ENCODE peak calls at places on chromosomes 5 and 9, in five cellular contexts. Z is HepG2, H is K562, O is HCT116, Q is T47D. T is an unnamed sample.

GRCh38 chr9:78235296-78235770 is 542 bp upstream of the CEP78 start:
- DNase-seq in Z (no peak), H (no peak), O (no peak), Q (no peak), T (peak; percentile 17)

GRCh38 chr9:23543420-23543819 is 282.6 kb downstream of the ELAVL2 start:
- DNase-seq in Z (no peak), H (no peak), O (no peak), Q (no peak), T (no peak)

GRCh38 chr5:75366787-75367186 is 29.8 kb downstream of the HMGCR start:
- DNase-seq in O (no peak), H (no peak), Q (no peak), Z (no peak), T (no peak)

GRCh38 chr5:68834486-68834885 is 259.3 kb upstream of the SLC30A5 start:
- DNase-seq in Q (no peak), Z (no peak), O (no peak), H (no peak), T (no peak)

GRCh38 chr5:179008667-179009066 is 13.5 kb upstream of the GRM6 start:
- DNase-seq in O (no peak), Q (no peak), H (no peak), Z (no peak), T (peak; percentile 8)

GRCh38 chr5:62649476-62650113 is 71.0 kb downstream of the LRRC70 start:
- DNase-seq in O (no peak), Z (no peak), H (no peak), Q (no peak), T (peak; percentile 61)

GRCh38 chr5:173329370-173330150 is 1.3 kb upstream of the STC2 start:
- DNase-seq in Q (peak; percentile 52), Z (peak; percentile 72), O (peak; percentile 50), H (no peak), T (peak; percentile 81)

GRCh38 chr9:127346584-127346983 is 50.4 kb upstream of the SLC2A8 start:
- DNase-seq in Z (no peak), Q (no peak), H (no peak), O (no peak), T (peak; percentile 39)

GRCh38 chr5:134026521-134027202 is 21.9 kb upstream of the VDAC1 start:
- DNase-seq in Z (peak; percentile 75), O (peak; percentile 56), H (peak; percentile 65), Q (peak; percentile 85), T (peak; percentile 80)

GRCh38 chr9:95091574-95091970 is 225.9 kb downstream of the FANCC start:
- DNase-seq in H (no peak), O (no peak), Z (no peak), Q (no peak), T (no peak)

GRCh38 chr9:72294952-72295351 is 70.1 kb downstream of the ZFAND5 start:
- DNase-seq in Q (no peak), O (no peak), H (no peak), Z (peak; percentile 44), T (no peak)

GRCh38 chr5:37717613-37718431 is 122.0 kb downstream of the GDNF start:
- DNase-seq in H (no peak), Z (peak; percentile 95), Q (peak; percentile 59), O (no peak), T (peak; percentile 26)
- TF ChIP-seq JUND in H (no peak), Z (peak; percentile 84), Q (no peak), O (no peak), T (peak; percentile 32)

GRCh38 chr5:79408028-79408427 is 105.9 kb downstream of the HOMER1 start:
- DNase-seq in O (no peak), Z (no peak), H (no peak), Q (no peak), T (no peak)
- TF ChIP-seq JUND in O (no peak), Z (no peak), H (no peak), Q (no peak), T (no peak)

GRCh38 chr5:16497546-16497945 is 31.9 kb upstream of the ZNF622 start:
- DNase-seq in O (no peak), H (no peak), Q (no peak), Z (no peak), T (no peak)

GRCh38 chr5:16490911-16491310 is 25.3 kb upstream of the ZNF622 start:
- DNase-seq in Z (no peak), Q (no peak), O (no peak), H (no peak), T (no peak)

GRCh38 chr5:16489322-16489791 is 23.8 kb upstream of the ZNF622 start:
- DNase-seq in Z (peak; percentile 30), H (no peak), Q (peak; percentile 31), O (peak; percentile 21), T (peak; percentile 54)

GRCh38 chr5:16493261-16493660 is 27.7 kb upstream of the ZNF622 start:
- DNase-seq in Q (no peak), O (no peak), H (no peak), Z (no peak), T (no peak)

DNA sequence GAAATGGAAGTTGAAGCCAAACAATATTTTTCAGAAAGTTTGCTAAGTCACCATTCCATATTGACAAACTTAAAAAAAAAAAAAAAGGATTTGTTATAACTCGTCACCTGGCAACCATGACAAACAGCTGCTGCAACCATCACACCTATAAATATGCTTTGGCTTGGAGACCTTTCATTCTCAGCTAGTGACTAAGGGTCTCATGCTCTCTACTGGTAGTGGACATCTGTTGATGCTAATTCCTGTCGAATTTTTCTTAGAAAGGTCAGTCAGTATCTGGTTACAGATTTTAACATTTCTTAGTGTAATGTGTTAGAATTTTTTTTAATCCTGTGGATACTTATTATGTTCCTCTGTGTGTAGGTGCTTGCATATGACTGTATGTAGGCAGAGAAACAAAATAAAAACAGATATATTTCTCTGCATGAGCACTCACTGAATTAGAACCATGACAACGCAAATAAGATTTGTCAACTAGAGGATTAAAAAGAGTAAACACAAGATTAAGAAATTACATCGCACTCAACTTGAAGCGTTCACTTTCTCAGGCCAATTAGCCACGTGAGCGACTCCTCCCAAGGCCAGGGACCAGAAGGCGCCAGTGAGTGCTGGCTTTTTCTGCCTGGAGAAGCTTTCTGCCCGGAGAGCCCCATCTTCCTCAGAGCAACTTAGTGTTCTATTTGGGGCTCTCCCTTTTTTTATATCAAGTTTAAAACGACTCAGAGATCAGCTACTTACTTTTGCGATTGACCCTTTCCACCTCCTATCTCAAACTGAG is 27.0 kb upstream of the ZNF622 start:
- DNase-seq in O (no peak), H (no peak), Z (no peak), Q (no peak), T (no peak)
- TF ChIP-seq JUND in O (no peak), H (no peak), Z (no peak), Q (no peak), T (no peak)

DNA sequence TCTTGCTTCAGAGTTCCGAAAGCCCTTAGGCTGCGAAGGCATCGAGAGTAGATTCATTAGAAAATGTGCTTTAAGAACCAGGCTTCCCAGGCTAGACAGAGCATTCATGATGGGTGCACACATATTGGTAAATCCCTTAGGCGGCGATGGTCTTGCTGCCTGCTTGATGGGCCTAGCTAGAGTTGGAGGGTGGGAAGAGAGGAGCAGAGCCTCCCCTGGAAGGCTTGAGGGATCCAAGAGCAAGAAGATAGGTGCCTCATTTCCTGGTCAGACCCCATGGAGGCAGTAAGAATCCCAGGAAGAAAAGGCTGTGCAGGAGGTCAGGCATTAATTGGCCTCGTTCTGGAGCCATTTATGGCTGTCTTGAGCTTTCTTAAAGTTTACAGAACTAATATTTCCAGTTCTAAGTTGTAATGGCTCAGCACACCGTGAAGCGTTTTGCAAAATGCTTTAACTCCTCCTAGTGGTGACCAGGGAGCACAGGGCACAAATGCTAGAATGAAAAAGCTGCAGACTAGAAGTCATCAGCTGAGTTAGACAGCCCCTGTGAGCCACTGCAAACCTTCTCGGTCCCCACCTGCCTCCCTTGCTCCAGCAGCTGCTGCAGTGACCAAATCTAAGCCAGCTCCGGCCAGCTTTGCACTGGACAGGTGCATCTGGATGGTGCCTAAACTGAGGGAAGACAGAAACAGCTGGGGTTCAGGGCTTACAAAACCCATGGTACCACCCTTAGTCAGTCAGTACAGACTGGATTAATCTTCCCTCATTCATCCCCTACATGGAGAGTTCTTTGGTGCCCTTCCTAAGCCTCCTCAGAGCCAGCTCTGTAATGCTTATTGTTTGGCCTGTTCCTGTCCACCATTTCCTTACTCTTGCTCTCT is 14.7 kb downstream of the SLC45A2 start:
- DNase-seq in Z (peak; percentile 13), Q (peak; percentile 64), O (peak; percentile 6), H (no peak), T (peak; percentile 32)
- TF ChIP-seq JUND in Z (no peak), Q (no peak), O (no peak), H (no peak), T (no peak)

DNA sequence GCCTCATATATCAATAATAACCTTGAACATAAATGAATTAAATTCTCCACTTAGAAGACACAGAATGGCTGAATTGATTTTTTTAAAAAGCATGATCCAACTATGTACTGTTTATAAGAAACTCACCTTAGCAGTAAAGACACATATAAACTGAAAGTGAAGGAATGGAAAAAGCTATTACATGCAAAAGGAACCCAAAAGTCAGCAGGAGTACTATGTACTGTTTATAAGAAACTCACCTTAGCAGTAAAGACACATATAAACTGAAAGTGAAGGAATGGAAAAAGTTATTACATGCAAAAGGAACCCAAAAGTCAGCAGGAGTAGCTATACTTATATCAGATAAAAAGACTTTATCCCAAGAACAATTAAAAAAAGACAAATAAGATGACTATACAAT is 204.8 kb downstream of the TMEM161B start:
- DNase-seq in O (no peak), Z (no peak), Q (no peak), H (no peak), T (no peak)
- TF ChIP-seq JUND in O (no peak), Z (no peak), Q (no peak), H (no peak), T (no peak)